ENCODE peak calls at places on chromosomes 5 and 9, in nine cellular contexts. T is endothelial cell of umbilical vein; M is neural progenitor cell; U is CD4-positive, CD25-positive, alpha-beta regulatory T cell; R is naive thymus-derived CD4-positive, alpha-beta T cell; L is adrenal gland; Y is PC-3; Z is heart left ventricle; O is left ventricle myocardium inferior. V is an unnamed sample.

GRCh38 chr9:135156525-135157510 is 69.3 kb downstream of the OLFM1 start:
- DNase-seq in O (peak; percentile 28), U (no peak), R (no peak), Z (peak; percentile 47), L (peak; percentile 64), Y (peak; percentile 6), M (peak; percentile 92), T (peak; percentile 8), V (peak; percentile 96)

GRCh38 chr9:112642126-112642525 is 75.8 kb downstream of the INIP start:
- DNase-seq in Y (no peak), U (no peak), R (no peak), Z (no peak), L (no peak), O (no peak), T (no peak), M (no peak), V (peak; percentile 50)

GRCh38 chr5:157596449-157596848 is 20.9 kb upstream of the ADAM19 start:
- DNase-seq in Y (no peak), M (no peak), O (no peak), Z (no peak), L (no peak), R (no peak), U (peak; percentile 78), T (no peak), V (no peak)

GRCh38 chr9:115944166-115944948 is 209.2 kb upstream of the PAPPA start:
- DNase-seq in R (no peak), O (peak; percentile 82), U (peak; percentile 1), L (peak; percentile 58), Y (no peak), M (peak; percentile 4), Z (peak; percentile 54), T (peak; percentile 11), V (no peak)

GRCh38 chr5:119785057-119785456 is 155.7 kb downstream of the FAM170A start:
- DNase-seq in U (no peak), T (no peak), L (no peak), Y (no peak), R (no peak), Z (no peak), O (no peak), M (no peak), V (no peak)

GRCh38 chr5:72433520-72433919 is 73.7 kb downstream of the ZNF366 start:
- DNase-seq in M (no peak), O (no peak), T (no peak), R (no peak), Y (no peak), U (no peak), L (no peak), Z (no peak), V (no peak)

GRCh38 chr9:96219615-96220257 is 82.2 kb downstream of the HSD17B3 start:
- DNase-seq in O (peak; percentile 39), Z (peak; percentile 27), Y (no peak), L (peak; percentile 44), U (peak; percentile 19), T (peak; percentile 18), R (peak; percentile 25), M (peak; percentile 28), V (peak; percentile 81)

GRCh38 chr5:139638736-139639618 is 9.2 kb upstream of the CXXC5 start:
- DNase-seq in M (peak; percentile 42), T (no peak), L (no peak), Y (no peak), R (no peak), Z (no peak), O (no peak), U (no peak), V (peak; percentile 53)

GRCh38 chr5:138610468-138611294 is 35.5 kb upstream of the HSPA9 start:
- DNase-seq in L (no peak), O (peak; percentile 17), Z (no peak), R (no peak), U (no peak), M (peak; percentile 50), T (no peak), Y (no peak), V (peak; percentile 78)

GRCh38 chr5:168647083-168647482 is 67.9 kb upstream of the PANK3 start:
- DNase-seq in R (no peak), U (no peak), Y (peak; percentile 49), Z (no peak), M (no peak), O (no peak), T (no peak), L (no peak), V (no peak)

GRCh38 chr5:115952579-115952978 is 9.7 kb upstream of the LVRN start:
- DNase-seq in L (no peak), T (no peak), U (no peak), R (no peak), M (no peak), Z (no peak), Y (no peak), O (no peak), V (no peak)

GRCh38 chr9:68805890-68806517 is 101.0 kb downstream of the PIP5K1B start:
- DNase-seq in U (no peak), L (peak; percentile 33), Y (no peak), O (no peak), Z (no peak), T (no peak), R (no peak), M (no peak), V (no peak)

GRCh38 chr5:39209924-39210323 is 9.4 kb downstream of the FYB1 start:
- DNase-seq in O (no peak), L (no peak), U (peak; percentile 95), Y (no peak), Z (no peak), R (peak; percentile 82), M (no peak), T (no peak), V (peak; percentile 63)

GRCh38 chr5:172530406-172530805 is 76.1 kb upstream of the SH3PXD2B start:
- DNase-seq in U (no peak), R (no peak), O (no peak), T (no peak), Y (no peak), Z (no peak), L (no peak), M (no peak), V (peak; percentile 25)

GRCh38 chr5:74550927-74551326 is 89.6 kb downstream of the ENC1 start:
- DNase-seq in Z (no peak), O (no peak), T (no peak), U (no peak), Y (no peak), M (no peak), L (no peak), R (no peak), V (no peak)

GRCh38 chr5:72146056-72146455 is 38.8 kb downstream of the MAP1B start:
- DNase-seq in R (no peak), U (no peak), T (no peak), Y (no peak), Z (no peak), M (no peak), L (no peak), O (no peak), V (no peak)

DNA sequence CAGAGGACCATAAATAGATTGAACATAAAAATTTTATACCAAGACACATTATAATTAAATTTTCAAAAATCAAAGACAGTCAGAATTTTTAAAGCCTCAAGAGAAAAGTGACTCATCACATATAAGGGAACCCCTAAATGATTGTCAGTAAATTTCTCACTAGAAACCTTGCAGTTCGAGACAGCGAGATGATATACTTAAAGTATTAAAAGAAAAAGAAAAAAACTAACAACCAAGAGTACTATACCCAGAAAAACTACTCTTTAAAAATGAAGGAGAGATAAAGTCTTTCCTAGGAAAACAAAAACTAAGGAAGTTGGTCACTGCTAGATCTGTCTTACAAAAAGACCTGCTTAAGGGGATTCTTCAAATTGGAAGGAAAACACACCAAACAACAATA is 251.4 kb upstream of the MSX2 start:
- DNase-seq in U (no peak), T (no peak), R (no peak), M (no peak), Z (no peak), Y (no peak), O (no peak), L (no peak), V (no peak)
- H3K4me3 ChIP-seq in U (no peak overlapping the region), T (no peak overlapping the region), R (no peak overlapping the region), M (no peak overlapping the region), Z (no peak overlapping the region), Y (no peak overlapping the region), O (no peak overlapping the region), L (no peak overlapping the region), V (no peak overlapping the region)

DNA sequence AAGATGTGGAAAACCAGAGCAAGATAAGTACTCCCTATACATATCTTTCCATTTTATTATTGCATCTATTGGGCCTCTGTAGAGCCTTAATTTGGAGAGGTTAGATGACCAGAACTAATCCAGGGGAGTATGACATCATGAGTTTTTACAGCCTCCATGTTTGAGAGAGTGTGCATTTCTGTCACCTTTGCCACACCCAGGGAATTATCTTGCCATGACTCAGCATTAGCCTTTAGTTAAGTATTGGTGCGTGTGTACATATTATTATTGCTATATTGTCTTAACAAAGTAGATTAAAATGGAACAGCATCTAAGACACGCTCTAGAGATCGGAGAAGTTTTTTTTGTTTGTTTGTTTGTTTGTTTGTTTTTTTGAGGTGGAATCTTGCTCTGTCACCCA is 27.6 kb downstream of the DIMT1 start:
- DNase-seq in U (no peak), M (no peak), R (no peak), O (no peak), T (no peak), L (no peak), Y (peak; percentile 58), Z (no peak), V (no peak)
- H3K27ac ChIP-seq in U (no peak overlapping the region), M (no peak overlapping the region), R (no peak overlapping the region), O (no peak overlapping the region), T (no peak overlapping the region), L (no peak overlapping the region), Y (peak overlapping the region; percentile 35), Z (no peak overlapping the region), V (no peak overlapping the region)

DNA sequence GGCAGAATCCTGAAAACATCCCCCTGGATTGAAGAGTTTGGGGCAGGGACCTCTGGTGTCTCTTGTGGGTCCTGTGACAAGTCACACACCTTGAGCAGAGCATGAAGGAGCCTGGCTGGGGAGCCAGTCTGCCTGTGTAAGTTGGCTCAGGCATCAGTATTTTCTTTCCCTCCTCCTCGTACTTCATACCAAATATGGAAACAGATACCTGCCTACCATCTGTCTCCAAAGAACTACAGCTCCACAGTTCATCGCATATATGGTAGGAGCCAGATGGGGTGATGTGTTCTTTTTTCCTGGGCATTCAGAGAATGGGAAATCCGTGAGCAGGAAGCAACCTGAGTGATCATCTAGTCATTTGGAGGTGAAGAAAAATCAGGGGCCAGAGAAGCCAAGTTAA is 177.3 kb upstream of the RAD23B start:
- DNase-seq in T (no peak), U (no peak), O (no peak), L (no peak), Z (no peak), R (no peak), M (no peak), Y (no peak), V (no peak)
- H3K4me3 ChIP-seq in T (no peak overlapping the region), U (no peak overlapping the region), O (no peak overlapping the region), L (no peak overlapping the region), Z (no peak overlapping the region), R (no peak overlapping the region), M (no peak overlapping the region), Y (no peak overlapping the region), V (no peak overlapping the region)

DNA sequence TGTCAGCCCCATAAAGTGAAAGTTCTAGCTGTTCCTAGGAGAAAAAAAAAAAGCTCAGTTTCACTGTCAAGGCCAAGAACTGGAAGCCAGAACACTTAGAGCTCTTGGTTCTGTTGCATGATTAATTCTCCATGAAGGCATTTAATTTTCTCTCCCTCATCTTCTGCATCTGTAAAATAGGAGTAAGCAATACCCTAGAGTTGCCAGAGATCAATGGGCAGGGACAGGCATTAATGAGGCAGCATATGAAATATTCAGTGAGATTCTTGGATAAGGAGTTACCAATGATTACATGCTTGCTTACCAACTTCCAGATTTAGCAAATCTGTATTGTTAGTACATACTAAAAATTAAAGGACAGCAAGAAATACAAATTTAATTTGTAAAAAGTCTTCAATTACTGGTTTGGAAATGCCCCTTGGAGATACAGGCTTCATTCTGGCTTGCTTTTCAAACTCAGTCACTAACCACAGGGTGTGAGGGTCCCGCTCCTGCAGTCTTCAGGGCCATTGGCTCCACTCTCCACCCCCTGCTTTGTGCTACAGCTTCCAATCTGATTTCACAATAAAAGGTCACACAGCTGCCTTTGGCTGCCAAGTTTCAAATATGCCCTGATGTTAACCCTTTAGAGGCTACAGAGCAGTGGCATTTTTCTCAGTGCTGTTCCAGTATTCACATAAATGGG is 624.6 kb downstream of the BNC2 start:
- DNase-seq in Z (no peak), L (no peak), T (no peak), R (no peak), U (no peak), O (no peak), Y (peak; percentile 18), M (no peak), V (no peak)
- H3K27ac ChIP-seq in Z (no peak overlapping the region), L (no peak overlapping the region), T (no peak overlapping the region), R (no peak overlapping the region), U (no peak overlapping the region), O (peak overlapping the region; percentile 30), Y (peak overlapping the region; percentile 76), M (no peak overlapping the region), V (no peak overlapping the region)